ENCODE peak calls at places on chromosomes 7 and 10, in ten cellular contexts. V, M, U, J, S, A, F, B, L and O are unnamed samples.
A peak's percentile ranks its signal among the peaks of the same experiment; 100 is the strongest.

GRCh38 chr10:97534746-97535367 is 36.1 kb downstream of the UBTD1 start:
- DNase-seq in V (no peak), M (no peak), U (no peak), J (no peak), S (peak; percentile 61), A (peak; percentile 62), F (no peak), B (no peak), L (peak; percentile 39), O (peak; percentile 56)

GRCh38 chr7:143318661-143319060 is 2.8 kb downstream of the CLCN1 start:
- DNase-seq in V (no peak), M (no peak), U (no peak), J (no peak), S (no peak), A (no peak), F (no peak), B (no peak), L (peak; percentile 24), O (no peak)

GRCh38 chr10:124035928-124036558 is 57.4 kb downstream of the CHST15 start:
- DNase-seq in V (no peak), M (no peak), U (no peak), J (no peak), S (peak; percentile 56), A (no peak), F (peak; percentile 46), B (peak; percentile 89), L (peak; percentile 35), O (no peak)

GRCh38 chr7:14767716-14768425 is 134.7 kb downstream of the DGKB start:
- DNase-seq in V (no peak), M (no peak), U (no peak), J (no peak), S (no peak), A (no peak), F (no peak), B (no peak), L (no peak), O (peak; percentile 6)

GRCh38 chr7:152511736-152512135 is 75.9 kb upstream of the KMT2C start:
- DNase-seq in V (no peak), M (no peak), U (no peak), J (no peak), S (peak; percentile 31), A (no peak), F (no peak), B (no peak), L (no peak), O (no peak)

GRCh38 chr10:132135398-132135872 is 51.3 kb upstream of the DPYSL4 start:
- DNase-seq in V (peak; percentile 65), M (no peak), U (no peak), J (no peak), S (no peak), A (no peak), F (no peak), B (peak; percentile 27), L (no peak), O (no peak)

GRCh38 chr10:76558586-76558985 is 1079.0 kb downstream of the KCNMA1 start:
- DNase-seq in V (peak; percentile 70), M (no peak), U (peak; percentile 64), J (peak; percentile 70), S (no peak), A (no peak), F (peak; percentile 73), B (peak; percentile 42), L (no peak), O (peak; percentile 63)

GRCh38 chr7:138711007-138711406 is 9.8 kb upstream of the SVOPL start:
- DNase-seq in V (no peak), M (no peak), U (no peak), J (no peak), S (no peak), A (no peak), F (no peak), B (no peak), L (no peak), O (no peak)

GRCh38 chr10:92572362-92573090 is 1.4 kb downstream of the IDE start:
- DNase-seq in V (no peak), M (no peak), U (no peak), J (no peak), S (no peak), A (peak; percentile 30), F (no peak), B (no peak), L (no peak), O (no peak)

GRCh38 chr10:79129361-79129997 is 60.7 kb downstream of the ZMIZ1 start:
- DNase-seq in V (no peak), M (no peak), U (no peak), J (no peak), S (no peak), A (peak; percentile 88), F (peak; percentile 61), B (no peak), L (no peak), O (peak; percentile 73)

GRCh38 chr7:1708640-1709249 is 38.7 kb downstream of the ELFN1 start:
- DNase-seq in V (peak; percentile 44), M (no peak), U (no peak), J (no peak), S (no peak), A (no peak), F (no peak), B (peak; percentile 27), L (no peak), O (no peak)

GRCh38 chr7:1707756-1708611 is 37.9 kb downstream of the ELFN1 start:
- DNase-seq in V (peak; percentile 49), M (no peak), U (no peak), J (peak; percentile 3), S (no peak), A (no peak), F (no peak), B (peak; percentile 17), L (no peak), O (no peak)

GRCh38 chr7:1709281-1709680 is 39.2 kb downstream of the ELFN1 start:
- DNase-seq in V (no peak), M (no peak), U (no peak), J (no peak), S (no peak), A (no peak), F (no peak), B (peak; percentile 13), L (no peak), O (no peak)

GRCh38 chr7:1710936-1711335 is 40.9 kb downstream of the ELFN1 start:
- DNase-seq in V (peak; percentile 40), M (no peak), U (no peak), J (no peak), S (no peak), A (no peak), F (no peak), B (no peak), L (no peak), O (no peak)

DNA sequence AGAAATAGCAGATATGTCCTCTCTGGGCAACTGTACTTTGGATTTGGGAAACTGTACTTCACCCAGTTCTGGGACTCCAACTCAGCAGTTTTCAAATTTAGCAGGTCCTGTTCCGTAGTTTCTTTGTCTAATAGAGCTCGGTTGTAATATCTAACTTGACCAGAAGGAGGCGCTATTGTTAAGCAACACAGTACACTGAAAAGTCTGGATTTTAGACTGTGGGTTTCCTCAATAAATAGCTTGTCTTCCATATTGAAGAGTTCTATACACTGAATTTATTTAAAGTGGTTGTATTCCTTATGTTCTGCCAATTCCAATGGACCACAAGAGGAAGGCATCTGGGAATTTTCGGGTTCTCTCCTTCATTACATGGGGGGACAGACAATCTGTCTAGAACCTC is 39.8 kb downstream of the ELFN1 start:
- DNase-seq in V (no peak), M (no peak), U (no peak), J (no peak), S (peak; percentile 45), A (no peak), F (no peak), B (no peak), L (no peak), O (no peak)
- TF ChIP-seq CTCF in V (no peak), M (no peak), U (no peak), J (no peak), S (peak; percentile 15), A (peak; percentile 50), F (no peak), B (no peak), L (peak; percentile 66), O (peak; percentile 43)

DNA sequence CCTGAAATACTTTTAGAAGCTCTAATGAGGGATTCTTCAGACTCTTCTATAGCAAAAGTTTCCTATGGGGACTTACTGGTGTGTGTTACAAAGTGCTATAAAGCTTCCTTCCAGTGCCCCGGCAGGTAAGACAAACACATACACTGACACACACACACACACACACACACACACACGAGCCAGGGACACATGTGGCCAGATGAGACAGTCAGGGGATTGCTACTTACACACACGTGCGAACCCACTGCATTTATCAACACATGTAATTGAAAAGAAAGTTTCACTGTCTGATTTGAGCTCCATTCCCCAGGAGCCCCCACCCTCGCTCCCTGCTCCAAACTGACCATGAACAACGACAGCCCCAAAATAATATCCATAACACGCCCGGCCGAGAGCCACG is 119.8 kb downstream of the PRPF18 start:
- DNase-seq in V (no peak), M (no peak), U (no peak), J (no peak), S (no peak), A (no peak), F (no peak), B (no peak), L (peak; percentile 48), O (no peak)
- H3K4me1 ChIP-seq in V (peaks cover 15% of the 10 kb centered on the region), M (peaks cover 42% of the 10 kb centered on the region), U (no peaks in the 10 kb centered on the region), J (no peaks in the 10 kb centered on the region), S (peaks cover 17% of the 10 kb centered on the region), A (peaks cover 58% of the 10 kb centered on the region), F (peaks cover 8% of the 10 kb centered on the region), B (peaks cover 14% of the 10 kb centered on the region), L (peaks cover 66% of the 10 kb centered on the region), O (peaks cover 17% of the 10 kb centered on the region)

GRCh38 chr10:118036281-118036875 is 10.4 kb downstream of the RAB11FIP2 start:
- DNase-seq in V (no peak), M (no peak), U (no peak), J (no peak), S (no peak), A (no peak), F (no peak), B (no peak), L (no peak), O (no peak)
- TF ChIP-seq CTCF in V (no peak), M (no peak), U (no peak), J (no peak), S (no peak), A (no peak), F (no peak), B (no peak), L (no peak), O (no peak)

GRCh38 chr7:148789228-148789627 is 90.5 kb downstream of the CUL1 start:
- DNase-seq in V (no peak), M (no peak), U (no peak), J (no peak), S (no peak), A (no peak), F (no peak), B (no peak), L (no peak), O (no peak)

GRCh38 chr7:148793590-148793989 is 90.5 kb downstream of the EZH2 start:
- DNase-seq in V (no peak), M (no peak), U (no peak), J (no peak), S (no peak), A (no peak), F (no peak), B (no peak), L (no peak), O (peak; percentile 10)

GRCh38 chr7:148790850-148791249 is 92.1 kb downstream of the CUL1 start:
- DNase-seq in V (no peak), M (no peak), U (no peak), J (no peak), S (no peak), A (no peak), F (no peak), B (no peak), L (no peak), O (no peak)

GRCh38 chr7:148790327-148790726 is 91.6 kb downstream of the CUL1 start:
- DNase-seq in V (no peak), M (no peak), U (no peak), J (no peak), S (no peak), A (no peak), F (no peak), B (no peak), L (no peak), O (no peak)

GRCh38 chr7:148791506-148791905 is 92.6 kb downstream of the EZH2 start:
- DNase-seq in V (no peak), M (no peak), U (no peak), J (peak; percentile 46), S (no peak), A (no peak), F (no peak), B (no peak), L (no peak), O (no peak)
- H3K4me1 ChIP-seq in V (no peaks in the 10 kb centered on the region), M (no peaks in the 10 kb centered on the region), U (no peaks in the 10 kb centered on the region), J (no peaks in the 10 kb centered on the region), S (no peaks in the 10 kb centered on the region), A (no peaks in the 10 kb centered on the region), F (no peaks in the 10 kb centered on the region), B (no peaks in the 10 kb centered on the region), L (no peaks in the 10 kb centered on the region), O (peaks cover 13% of the 10 kb centered on the region)